ENCODE peak calls at places on chromosomes 7 and 10, in ten cellular contexts. One of them, this sample, is unnamed.

GRCh38 chr10:35335718-35336083 is 608 bp upstream of the CCNY start:
- DNase-seq in ovary: no peak
- DNase-seq in colonic mucosa: peak
- DNase-seq in cardiac fibroblast: peak
- DNase-seq in HCT116: no peak
- DNase-seq in fibroblast of mammary gland: peak
- DNase-seq in esophagus squamous epithelium: no peak
- DNase-seq in BJ: no peak
- DNase-seq in IMR-90: no peak
- DNase-seq in epithelial cell of esophagus: peak
- DNase-seq in this sample: no peak

GRCh38 chr7:81499262-81500116 is 270.4 kb downstream of the HGF start:
- DNase-seq in esophagus squamous epithelium: no peak
- DNase-seq in cardiac fibroblast: peak
- DNase-seq in HCT116: peak
- DNase-seq in colonic mucosa: no peak
- DNase-seq in fibroblast of mammary gland: peak
- DNase-seq in BJ: peak
- DNase-seq in ovary: no peak
- DNase-seq in epithelial cell of esophagus: peak
- DNase-seq in IMR-90: peak
- DNase-seq in this sample: peak

GRCh38 chr10:21145751-21146445 is 248.8 kb upstream of the NEBL start:
- DNase-seq in ovary: no peak
- DNase-seq in IMR-90: no peak
- DNase-seq in BJ: no peak
- DNase-seq in fibroblast of mammary gland: no peak
- DNase-seq in esophagus squamous epithelium: no peak
- DNase-seq in HCT116: no peak
- DNase-seq in epithelial cell of esophagus: no peak
- DNase-seq in cardiac fibroblast: no peak
- DNase-seq in colonic mucosa: no peak
- DNase-seq in this sample: no peak

GRCh38 chr7:133070562-133070961 is 11.3 kb downstream of the CHCHD3 start:
- DNase-seq in colonic mucosa: no peak
- DNase-seq in BJ: no peak
- DNase-seq in IMR-90: no peak
- DNase-seq in ovary: no peak
- DNase-seq in cardiac fibroblast: no peak
- DNase-seq in fibroblast of mammary gland: no peak
- DNase-seq in esophagus squamous epithelium: no peak
- DNase-seq in epithelial cell of esophagus: peak
- DNase-seq in HCT116: no peak
- DNase-seq in this sample: no peak

GRCh38 chr10:21468086-21468485 is 57.4 kb downstream of the SKIDA1 start:
- DNase-seq in cardiac fibroblast: no peak
- DNase-seq in esophagus squamous epithelium: no peak
- DNase-seq in epithelial cell of esophagus: no peak
- DNase-seq in colonic mucosa: no peak
- DNase-seq in ovary: no peak
- DNase-seq in BJ: no peak
- DNase-seq in fibroblast of mammary gland: no peak
- DNase-seq in HCT116: no peak
- DNase-seq in IMR-90: no peak
- DNase-seq in this sample: no peak

GRCh38 chr10:96850825-96851224 is 18.7 kb downstream of the LCOR start:
- DNase-seq in fibroblast of mammary gland: peak
- DNase-seq in BJ: peak
- DNase-seq in ovary: no peak
- DNase-seq in HCT116: no peak
- DNase-seq in IMR-90: peak
- DNase-seq in esophagus squamous epithelium: no peak
- DNase-seq in cardiac fibroblast: peak
- DNase-seq in epithelial cell of esophagus: peak
- DNase-seq in colonic mucosa: no peak
- DNase-seq in this sample: peak

GRCh38 chr7:43462836-43463235 is 120.1 kb upstream of the STK17A start:
- DNase-seq in IMR-90: no peak
- DNase-seq in ovary: no peak
- DNase-seq in esophagus squamous epithelium: no peak
- DNase-seq in HCT116: no peak
- DNase-seq in epithelial cell of esophagus: no peak
- DNase-seq in fibroblast of mammary gland: peak
- DNase-seq in cardiac fibroblast: no peak
- DNase-seq in colonic mucosa: no peak
- DNase-seq in BJ: no peak
- DNase-seq in this sample: no peak

GRCh38 chr10:110455440-110455839 is 42.3 kb upstream of the DUSP5 start:
- DNase-seq in esophagus squamous epithelium: no peak
- DNase-seq in IMR-90: no peak
- DNase-seq in colonic mucosa: no peak
- DNase-seq in HCT116: no peak
- DNase-seq in cardiac fibroblast: no peak
- DNase-seq in BJ: no peak
- DNase-seq in ovary: no peak
- DNase-seq in epithelial cell of esophagus: no peak
- DNase-seq in fibroblast of mammary gland: no peak
- DNase-seq in this sample: no peak

GRCh38 chr10:33602278-33602677 is 267.8 kb upstream of the NRP1 start:
- DNase-seq in cardiac fibroblast: no peak
- DNase-seq in fibroblast of mammary gland: no peak
- DNase-seq in BJ: no peak
- DNase-seq in epithelial cell of esophagus: no peak
- DNase-seq in colonic mucosa: no peak
- DNase-seq in esophagus squamous epithelium: no peak
- DNase-seq in HCT116: no peak
- DNase-seq in IMR-90: no peak
- DNase-seq in ovary: no peak
- DNase-seq in this sample: no peak

GRCh38 chr7:17315974-17316373 is 17.5 kb downstream of the AHR start:
- DNase-seq in HCT116: no peak
- DNase-seq in cardiac fibroblast: no peak
- DNase-seq in IMR-90: no peak
- DNase-seq in BJ: no peak
- DNase-seq in ovary: no peak
- DNase-seq in fibroblast of mammary gland: no peak
- DNase-seq in epithelial cell of esophagus: no peak
- DNase-seq in esophagus squamous epithelium: no peak
- DNase-seq in colonic mucosa: no peak
- DNase-seq in this sample: no peak

GRCh38 chr7:70736715-70737460 is 395.1 kb upstream of the GALNT17 start:
- DNase-seq in IMR-90: peak
- DNase-seq in cardiac fibroblast: peak
- DNase-seq in colonic mucosa: peak
- DNase-seq in ovary: no peak
- DNase-seq in fibroblast of mammary gland: peak
- DNase-seq in epithelial cell of esophagus: peak
- DNase-seq in esophagus squamous epithelium: no peak
- DNase-seq in BJ: peak
- DNase-seq in HCT116: no peak
- DNase-seq in this sample: peak

GRCh38 chr10:99854860-99855259 is 72.4 kb downstream of the ABCC2 start:
- DNase-seq in esophagus squamous epithelium: no peak
- DNase-seq in cardiac fibroblast: peak
- DNase-seq in ovary: peak
- DNase-seq in colonic mucosa: no peak
- DNase-seq in IMR-90: peak
- DNase-seq in HCT116: peak
- DNase-seq in epithelial cell of esophagus: peak
- DNase-seq in BJ: peak
- DNase-seq in fibroblast of mammary gland: peak
- DNase-seq in this sample: peak

DNA sequence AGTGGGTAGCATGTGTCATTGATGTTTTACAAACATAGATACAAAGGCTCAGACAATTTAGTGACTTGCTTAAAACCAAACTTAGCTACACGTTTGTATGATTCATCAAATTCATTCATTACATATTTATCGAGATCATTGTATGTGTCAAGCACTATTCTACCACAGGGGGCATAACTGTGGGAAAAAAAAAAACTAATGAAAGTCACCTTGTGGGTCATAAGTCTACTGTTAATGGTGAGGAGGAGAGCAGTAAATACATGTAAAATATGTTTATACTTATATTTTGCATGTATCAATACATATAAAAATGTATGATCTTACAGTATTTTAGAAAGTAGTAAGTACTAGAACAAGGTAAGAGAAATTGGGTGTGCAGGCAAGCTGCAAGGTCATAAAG is 933.8 kb downstream of the IPMK start:
- DNase-seq in ovary: no peak
- DNase-seq in IMR-90: no peak
- DNase-seq in HCT116: no peak
- DNase-seq in esophagus squamous epithelium: no peak
- DNase-seq in cardiac fibroblast: no peak
- DNase-seq in fibroblast of mammary gland: no peak
- DNase-seq in epithelial cell of esophagus: no peak
- DNase-seq in BJ: no peak
- DNase-seq in colonic mucosa: no peak
- DNase-seq in this sample: no peak
- TF ChIP-seq CTCF in ovary: no peak
- TF ChIP-seq CTCF in IMR-90: no peak
- TF ChIP-seq CTCF in HCT116: no peak
- TF ChIP-seq CTCF in esophagus squamous epithelium: no peak
- TF ChIP-seq CTCF in cardiac fibroblast: no peak
- TF ChIP-seq CTCF in fibroblast of mammary gland: no peak
- TF ChIP-seq CTCF in epithelial cell of esophagus: no peak
- TF ChIP-seq CTCF in BJ: no peak
- TF ChIP-seq CTCF in colonic mucosa: no peak
- TF ChIP-seq CTCF in this sample: no peak

GRCh38 chr7:150631866-150632864 is at the start of gene GIMAP6:
- DNase-seq in colonic mucosa: no peak
- DNase-seq in HCT116: no peak
- DNase-seq in epithelial cell of esophagus: no peak
- DNase-seq in IMR-90: no peak
- DNase-seq in fibroblast of mammary gland: no peak
- DNase-seq in BJ: no peak
- DNase-seq in ovary: no peak
- DNase-seq in cardiac fibroblast: no peak
- DNase-seq in esophagus squamous epithelium: no peak
- DNase-seq in this sample: no peak
- H3K4me3 ChIP-seq in colonic mucosa: peak
- H3K4me3 ChIP-seq in HCT116: no peak
- H3K4me3 ChIP-seq in epithelial cell of esophagus: no peak
- H3K4me3 ChIP-seq in IMR-90: no peak
- H3K4me3 ChIP-seq in fibroblast of mammary gland: no peak
- H3K4me3 ChIP-seq in BJ: no peak
- H3K4me3 ChIP-seq in ovary: peak
- H3K4me3 ChIP-seq in cardiac fibroblast: no peak
- H3K4me3 ChIP-seq in esophagus squamous epithelium: peak
- H3K4me3 ChIP-seq in this sample: no peak

GRCh38 chr7:967361-968082 is 7.8 kb downstream of the COX19 start:
- DNase-seq in epithelial cell of esophagus: no peak
- DNase-seq in esophagus squamous epithelium: no peak
- DNase-seq in HCT116: no peak
- DNase-seq in colonic mucosa: no peak
- DNase-seq in fibroblast of mammary gland: no peak
- DNase-seq in cardiac fibroblast: no peak
- DNase-seq in ovary: no peak
- DNase-seq in IMR-90: no peak
- DNase-seq in BJ: no peak
- DNase-seq in this sample: no peak
- TF ChIP-seq CTCF in epithelial cell of esophagus: no peak
- TF ChIP-seq CTCF in esophagus squamous epithelium: no peak
- TF ChIP-seq CTCF in HCT116: no peak
- TF ChIP-seq CTCF in colonic mucosa: no peak
- TF ChIP-seq CTCF in fibroblast of mammary gland: no peak
- TF ChIP-seq CTCF in cardiac fibroblast: no peak
- TF ChIP-seq CTCF in ovary: no peak
- TF ChIP-seq CTCF in IMR-90: no peak
- TF ChIP-seq CTCF in BJ: no peak
- TF ChIP-seq CTCF in this sample: no peak

GRCh38 chr7:129356176-129356575 is 78.1 kb upstream of the STRIP2 start:
- DNase-seq in esophagus squamous epithelium: no peak
- DNase-seq in cardiac fibroblast: no peak
- DNase-seq in IMR-90: no peak
- DNase-seq in HCT116: no peak
- DNase-seq in ovary: no peak
- DNase-seq in epithelial cell of esophagus: no peak
- DNase-seq in BJ: no peak
- DNase-seq in fibroblast of mammary gland: no peak
- DNase-seq in colonic mucosa: no peak
- DNase-seq in this sample: no peak

GRCh38 chr7:129361771-129362170 is 72.5 kb upstream of the STRIP2 start:
- DNase-seq in BJ: no peak
- DNase-seq in colonic mucosa: no peak
- DNase-seq in IMR-90: no peak
- DNase-seq in cardiac fibroblast: no peak
- DNase-seq in epithelial cell of esophagus: no peak
- DNase-seq in HCT116: no peak
- DNase-seq in fibroblast of mammary gland: no peak
- DNase-seq in esophagus squamous epithelium: no peak
- DNase-seq in ovary: no peak
- DNase-seq in this sample: no peak

GRCh38 chr7:129362528-129362927 is 71.7 kb upstream of the STRIP2 start:
- DNase-seq in colonic mucosa: no peak
- DNase-seq in epithelial cell of esophagus: no peak
- DNase-seq in fibroblast of mammary gland: no peak
- DNase-seq in ovary: no peak
- DNase-seq in IMR-90: no peak
- DNase-seq in HCT116: no peak
- DNase-seq in cardiac fibroblast: no peak
- DNase-seq in esophagus squamous epithelium: no peak
- DNase-seq in BJ: no peak
- DNase-seq in this sample: no peak

GRCh38 chr7:129359176-129359575 is 75.1 kb upstream of the STRIP2 start:
- DNase-seq in fibroblast of mammary gland: no peak
- DNase-seq in esophagus squamous epithelium: no peak
- DNase-seq in IMR-90: no peak
- DNase-seq in ovary: no peak
- DNase-seq in colonic mucosa: no peak
- DNase-seq in HCT116: no peak
- DNase-seq in epithelial cell of esophagus: no peak
- DNase-seq in BJ: no peak
- DNase-seq in cardiac fibroblast: no peak
- DNase-seq in this sample: no peak

DNA sequence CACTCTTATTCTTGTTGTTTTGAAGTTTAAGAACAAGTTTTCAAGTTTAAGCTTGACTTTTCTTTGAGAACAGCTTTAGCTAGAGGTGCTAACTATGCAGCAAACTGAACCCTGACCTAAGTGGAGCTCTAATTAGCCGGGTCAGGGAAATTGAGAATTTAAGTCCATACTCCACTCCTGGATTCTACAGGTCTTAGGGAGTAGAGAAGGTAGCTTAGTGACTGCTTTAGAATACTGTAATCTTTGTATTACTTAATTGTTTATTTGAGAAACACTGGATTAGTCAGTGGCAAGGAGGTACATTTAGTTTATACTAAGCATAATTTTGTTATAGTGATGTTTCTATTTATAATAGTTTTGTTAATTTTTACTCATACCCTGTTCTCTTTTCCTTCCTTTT is 74.6 kb upstream of the STRIP2 start:
- DNase-seq in IMR-90: peak
- DNase-seq in epithelial cell of esophagus: no peak
- DNase-seq in fibroblast of mammary gland: no peak
- DNase-seq in colonic mucosa: no peak
- DNase-seq in cardiac fibroblast: no peak
- DNase-seq in HCT116: no peak
- DNase-seq in esophagus squamous epithelium: no peak
- DNase-seq in ovary: no peak
- DNase-seq in BJ: no peak
- DNase-seq in this sample: no peak
- H3K4me3 ChIP-seq in IMR-90: no peak
- H3K4me3 ChIP-seq in epithelial cell of esophagus: no peak
- H3K4me3 ChIP-seq in fibroblast of mammary gland: no peak
- H3K4me3 ChIP-seq in colonic mucosa: no peak
- H3K4me3 ChIP-seq in cardiac fibroblast: no peak
- H3K4me3 ChIP-seq in HCT116: no peak
- H3K4me3 ChIP-seq in esophagus squamous epithelium: no peak
- H3K4me3 ChIP-seq in ovary: no peak
- H3K4me3 ChIP-seq in BJ: no peak
- H3K4me3 ChIP-seq in this sample: no peak